ENCODE peak calls at places on chromosomes 5 and 9, in five cellular contexts. D is endothelial cell, H is heart left ventricle, Z is astrocyte of the spinal cord, V is WERI-Rb-1. B is an unnamed sample.

GRCh38 chr5:105508519-105508918 is 1945.9 kb upstream of the NUDT12 start:
- DNase-seq in D (no peak), V (no peak), H (no peak), Z (peak), B (no peak)

GRCh38 chr9:5626727-5627634 is 1.9 kb upstream of the RIC1 start:
- DNase-seq in V (peak), H (peak), Z (peak), D (no peak), B (no peak)

GRCh38 chr5:128084228-128085167 is 932 bp downstream of the SLC12A2 start:
- DNase-seq in Z (no peak), D (peak), H (peak), V (peak), B (peak)

GRCh38 chr5:88602584-88602983 is 280.4 kb downstream of the MEF2C start:
- DNase-seq in D (no peak), H (no peak), Z (no peak), V (peak), B (peak)

GRCh38 chr9:503881-504852 is 289.5 kb downstream of the DOCK8 start:
- DNase-seq in D (peak), Z (peak), H (peak), V (peak), B (peak)

GRCh38 chr5:80174790-80175189 is 81.1 kb downstream of the SERINC5 start:
- DNase-seq in Z (no peak), V (no peak), D (no peak), H (no peak), B (no peak)

GRCh38 chr9:6829027-6829426 is 71.3 kb downstream of the KDM4C start:
- DNase-seq in H (no peak), Z (no peak), V (no peak), D (no peak), B (no peak)

GRCh38 chr9:108534741-108535140 is 321.0 kb downstream of the ACTL7B start:
- DNase-seq in Z (peak), V (no peak), H (no peak), D (no peak), B (no peak)

GRCh38 chr5:164562271-164562856 is 1056.9 kb downstream of the MAT2B start:
- DNase-seq in Z (no peak), H (no peak), D (no peak), V (no peak), B (no peak)

GRCh38 chr5:133552925-133553525 is 59.3 kb downstream of the FSTL4 start:
- DNase-seq in Z (peak), V (peak), H (no peak), D (peak), B (peak)

GRCh38 chr9:16191237-16191636 is 638.4 kb downstream of the CCDC171 start:
- DNase-seq in H (no peak), D (no peak), V (no peak), Z (no peak), B (no peak)

GRCh38 chr9:4117835-4118610 is 181.8 kb downstream of the GLIS3 start:
- DNase-seq in Z (no peak), D (peak), H (no peak), V (peak), B (no peak)

GRCh38 chr5:150816946-150817345 is 29.4 kb upstream of the IRGM start:
- DNase-seq in V (no peak), Z (no peak), H (no peak), D (no peak), B (no peak)

GRCh38 chr5:135131801-135132675 is 98.0 kb upstream of the PITX1 start:
- DNase-seq in Z (no peak), H (no peak), V (no peak), D (no peak), B (no peak)

GRCh38 chr5:113965225-113965624 is 396.6 kb upstream of the KCNN2 start:
- DNase-seq in Z (no peak), D (no peak), V (no peak), H (no peak), B (no peak)

GRCh38 chr9:81374881-81375280 is 314.5 kb downstream of the TLE1 start:
- DNase-seq in V (no peak), H (peak), Z (peak), D (no peak), B (no peak)

GRCh38 chr9:90919883-90920282 is 118.3 kb downstream of the SYK start:
- DNase-seq in Z (no peak), H (no peak), V (no peak), D (no peak), B (no peak)

GRCh38 chr9:93112116-93112863 is 16.3 kb downstream of the CARD19 start:
- DNase-seq in D (no peak), H (peak), Z (no peak), V (no peak), B (no peak)

GRCh38 chr5:143057580-143057999 is 287.4 kb downstream of the ARHGAP26 start:
- DNase-seq in Z (no peak), H (no peak), D (no peak), V (no peak), B (no peak)

GRCh38 chr5:76678056-76678455 is 37.9 kb upstream of the F2R start:
- DNase-seq in D (no peak), Z (no peak), V (no peak), H (no peak), B (no peak)

GRCh38 chr5:962386-962785 is 46.2 kb upstream of the NKD2 start:
- DNase-seq in Z (no peak), V (no peak), D (no peak), H (no peak), B (no peak)

DNA sequence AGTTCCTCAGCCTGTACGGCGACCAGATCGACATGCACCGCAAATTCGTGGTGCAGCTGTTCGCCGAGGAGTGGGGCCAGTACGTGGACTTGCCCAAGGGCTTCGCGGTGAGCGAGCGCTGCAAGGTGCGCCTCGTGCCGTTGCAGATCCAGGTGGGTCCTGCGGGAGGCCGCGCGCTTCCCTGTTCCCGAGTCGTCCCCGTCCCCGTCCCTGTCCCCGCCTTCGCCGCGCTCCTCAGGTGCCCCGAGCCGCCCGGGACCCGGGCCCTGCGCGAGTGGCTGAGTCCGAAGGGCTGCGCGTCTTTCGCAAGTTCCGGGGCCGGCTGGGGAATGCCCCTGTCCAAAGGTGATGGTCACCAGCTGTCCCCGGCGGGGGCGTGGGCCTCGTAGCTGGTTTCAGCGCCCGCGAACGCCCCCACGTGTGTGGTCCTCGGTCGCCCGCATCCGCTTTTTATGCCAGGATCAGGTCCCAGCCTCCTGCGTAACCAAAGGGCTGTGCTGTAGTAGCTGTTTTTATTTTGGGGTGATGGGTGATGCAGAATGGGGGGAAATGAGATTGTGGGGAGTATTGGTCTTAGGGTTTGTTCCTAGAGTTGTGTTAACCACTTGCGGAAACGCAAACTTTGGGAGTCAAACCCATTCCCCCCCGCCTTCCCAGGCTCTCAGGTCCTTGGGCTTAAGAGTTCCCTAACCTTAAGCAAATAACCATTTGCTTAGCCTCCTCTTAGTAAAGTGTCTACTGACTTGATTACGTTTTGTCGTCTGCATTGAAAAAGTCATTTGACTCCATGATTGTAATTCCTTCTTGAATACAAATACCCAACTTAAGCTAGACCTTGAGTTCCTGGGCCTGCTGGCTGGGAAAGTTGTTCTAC is 612 bp downstream of the ISOC1 start:
- DNase-seq in V (peak), H (peak), Z (no peak), D (peak), B (peak)
- TF ChIP-seq CTCF in V (peak), H (no peak), Z (no peak), D (peak), B (peak)

GRCh38 chr5:16756692-16757091 is 139.9 kb upstream of the RETREG1 start:
- DNase-seq in V (no peak), H (no peak), Z (no peak), D (no peak), B (no peak)

GRCh38 chr5:16757989-16758501 is 141.2 kb upstream of the RETREG1 start:
- DNase-seq in H (no peak), Z (no peak), D (no peak), V (no peak), B (no peak)

GRCh38 chr5:16755641-16756040 is 138.8 kb upstream of the RETREG1 start:
- DNase-seq in H (no peak), D (no peak), V (peak), Z (no peak), B (no peak)

GRCh38 chr5:16759147-16759800 is 142.5 kb upstream of the RETREG1 start:
- DNase-seq in Z (peak), V (no peak), D (no peak), H (no peak), B (peak)

GRCh38 chr5:16757146-16757545 is 140.3 kb upstream of the RETREG1 start:
- DNase-seq in D (no peak), Z (no peak), H (no peak), V (no peak), B (no peak)
- TF ChIP-seq CTCF in D (no peak), Z (no peak), H (no peak), V (no peak), B (no peak)

GRCh38 chr5:14667770-14668169 is 3.3 kb downstream of the OTULIN start:
- DNase-seq in D (no peak), Z (no peak), H (no peak), V (no peak), B (no peak)

GRCh38 chr5:14664270-14665109 is at the start of gene OTULIN:
- DNase-seq in H (peak), D (peak), Z (peak), V (peak), B (peak)

GRCh38 chr5:14665110-14665822 is 748 bp downstream of the OTULIN start:
- DNase-seq in Z (no peak), V (peak), D (peak), H (peak), B (peak)

GRCh38 chr5:14667290-14667689 is 2.8 kb downstream of the OTULIN start:
- DNase-seq in Z (no peak), H (no peak), D (no peak), V (no peak), B (no peak)

GRCh38 chr5:14665949-14666741 is 1.6 kb downstream of the OTULIN start:
- DNase-seq in D (peak), Z (no peak), V (peak), H (peak), B (peak)
- TF ChIP-seq CTCF in D (no peak), Z (no peak), V (peak), H (no peak), B (no peak)

GRCh38 chr9:126318858-126319257 is 7.8 kb upstream of the MVB12B start:
- DNase-seq in Z (no peak), V (no peak), H (no peak), D (no peak), B (no peak)
- TF ChIP-seq CTCF in Z (no peak), V (no peak), H (no peak), D (no peak), B (no peak)

GRCh38 chr5:141477169-141477568 is 1.4 kb downstream of the PCDHGC3 start:
- DNase-seq in V (no peak), Z (no peak), D (no peak), H (no peak), B (no peak)

GRCh38 chr5:141476132-141476909 is 555 bp downstream of the PCDHGC3 start:
- DNase-seq in V (no peak), D (peak), Z (peak), H (peak), B (peak)

GRCh38 chr5:141479776-141480175 is 4.0 kb downstream of the PCDHGC3 start:
- DNase-seq in H (no peak), Z (no peak), V (no peak), D (no peak), B (no peak)

GRCh38 chr5:141477815-141478214 is 2.0 kb downstream of the PCDHGC3 start:
- DNase-seq in D (no peak), H (no peak), V (no peak), Z (no peak), B (no peak)

GRCh38 chr5:141478321-141478945 is 2.7 kb downstream of the PCDHGC3 start:
- DNase-seq in Z (peak), D (no peak), H (no peak), V (no peak), B (no peak)
- TF ChIP-seq CTCF in Z (peak), D (peak), H (no peak), V (no peak), B (no peak)

GRCh38 chr9:131020862-131021261 is 11.9 kb downstream of the LAMC3 start:
- DNase-seq in Z (no peak), D (no peak), V (no peak), H (no peak), B (no peak)

GRCh38 chr9:131017067-131017466 is 8.1 kb downstream of the LAMC3 start:
- DNase-seq in V (no peak), Z (no peak), D (no peak), H (no peak), B (no peak)

GRCh38 chr9:131020388-131020787 is 11.4 kb downstream of the LAMC3 start:
- DNase-seq in H (no peak), D (no peak), V (no peak), Z (peak), B (no peak)

GRCh38 chr9:131019387-131020239 is 10.6 kb downstream of the LAMC3 start:
- DNase-seq in V (no peak), H (no peak), D (no peak), Z (no peak), B (no peak)

GRCh38 chr9:131018621-131019020 is 9.6 kb downstream of the LAMC3 start:
- DNase-seq in H (no peak), Z (no peak), D (no peak), V (no peak), B (no peak)
- TF ChIP-seq CTCF in H (no peak), Z (peak), D (peak), V (peak), B (no peak)

DNA sequence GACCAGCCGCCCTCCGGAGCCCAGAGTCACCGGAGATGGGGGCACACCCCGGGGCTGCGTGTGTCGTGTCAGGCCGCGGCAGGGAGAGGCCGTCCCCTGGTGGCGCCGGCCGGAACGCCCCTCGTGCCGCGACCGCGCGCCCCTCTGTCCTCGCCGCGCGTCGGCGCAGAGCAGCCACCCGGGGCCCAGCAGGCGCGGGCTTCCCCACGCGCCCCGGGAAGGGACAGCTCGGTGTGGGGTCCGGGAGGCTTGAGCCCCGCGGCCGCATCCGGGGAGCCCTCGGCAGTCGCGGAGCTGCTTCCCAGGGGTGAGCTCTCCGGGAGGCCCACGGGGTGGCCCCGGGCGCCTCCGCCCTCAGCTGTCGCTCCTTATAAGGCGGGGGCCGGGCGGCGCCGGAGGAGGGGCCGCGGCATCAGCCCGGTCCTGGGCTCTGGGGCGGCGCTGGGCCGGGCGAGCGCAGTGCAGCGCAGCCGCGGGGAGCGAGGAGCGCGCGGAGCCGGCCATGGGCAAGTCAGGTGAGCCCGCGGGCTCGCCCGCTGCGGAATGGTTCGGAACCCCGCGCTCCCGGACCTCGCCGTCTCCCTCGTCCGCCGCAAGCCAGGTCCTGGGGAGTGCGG is at the start of gene GLIPR2:
- DNase-seq in Z (peak), D (peak), H (peak), V (peak), B (peak)
- TF ChIP-seq CTCF in Z (no peak), D (no peak), H (no peak), V (peak), B (peak)

DNA sequence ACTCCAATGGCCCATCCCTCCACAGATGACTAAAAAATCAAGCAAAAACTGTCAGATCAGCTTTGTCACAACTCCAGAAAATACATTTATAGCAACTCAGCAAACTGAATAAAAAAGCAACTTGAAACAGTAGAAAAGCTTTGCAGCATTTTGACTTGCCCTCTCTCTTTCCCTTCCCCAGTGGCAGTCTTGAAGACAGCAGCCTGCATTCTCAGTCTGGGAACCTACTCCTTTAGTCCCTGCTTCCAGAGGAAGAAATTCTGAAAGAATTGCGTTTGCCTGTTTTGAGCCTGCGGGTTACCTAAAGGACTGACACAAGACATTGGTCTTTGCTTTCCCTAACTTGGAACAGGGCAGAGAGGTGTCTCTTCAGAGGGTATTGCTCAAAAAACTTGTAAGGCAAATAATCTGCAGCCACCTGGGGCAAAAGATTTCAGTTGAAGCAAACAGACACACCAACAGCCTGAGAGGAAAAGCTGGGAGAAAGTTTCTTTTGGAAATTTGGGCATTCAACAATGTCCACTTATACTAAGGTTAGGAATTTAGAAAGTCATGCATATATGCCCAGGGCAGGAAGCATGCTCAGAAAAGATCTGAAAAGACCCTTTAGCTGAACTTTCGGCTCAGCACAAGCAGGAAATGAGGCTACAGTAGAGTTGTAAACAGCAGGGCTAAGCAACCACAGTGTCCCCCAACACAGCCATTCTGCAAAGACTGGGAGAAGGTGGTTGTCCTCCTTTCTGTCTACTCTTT is 15.2 kb upstream of the SLC35D2 start:
- DNase-seq in H (no peak), Z (no peak), V (no peak), D (no peak), B (no peak)
- TF ChIP-seq CTCF in H (no peak), Z (no peak), V (no peak), D (no peak), B (no peak)

GRCh38 chr9:127796225-127796813 is 6.4 kb upstream of the FPGS start:
- DNase-seq in D (no peak), V (no peak), H (no peak), Z (no peak), B (no peak)
- TF ChIP-seq CTCF in D (no peak), V (no peak), H (no peak), Z (no peak), B (no peak)

GRCh38 chr5:54719384-54720306 is 202.1 kb downstream of the SNX18 start:
- DNase-seq in Z (peak), H (peak), V (no peak), D (no peak), B (peak)
- TF ChIP-seq CTCF in Z (no peak), H (no peak), V (no peak), D (no peak), B (no peak)